ENCODE peak calls at places on chromosomes 12 and 14, in ten cellular contexts. W is AG04449; Y is Peyer's patch; X is amygdala; I is neural progenitor cell; Q is COR-L47; L is fibroblast of mammary gland; B is activated CD8-positive, alpha-beta T cell treated with anti-CD3 and anti-CD28 coated beads for 36 hours; G is astrocyte of the spinal cord; H is CD4-positive, CD25-positive, alpha-beta regulatory T cell. P is an unnamed sample.

GRCh38 chr12:120013659-120014380 is 24.8 kb downstream of the BICDL1 start:
- DNase-seq in W (no peak), Y (no peak), X (no peak), I (no peak), Q (no peak), L (no peak), B (peak), G (no peak), H (peak), P (peak)

GRCh38 chr12:23536293-23536692 is 413.2 kb downstream of the SOX5 start:
- DNase-seq in W (no peak), Y (peak), X (no peak), I (no peak), Q (no peak), L (no peak), B (no peak), G (no peak), H (no peak), P (no peak)

GRCh38 chr12:113320401-113320800 is 14.5 kb downstream of the SLC8B1 start:
- DNase-seq in W (no peak), Y (no peak), X (no peak), I (no peak), Q (no peak), L (no peak), B (no peak), G (no peak), H (no peak), P (no peak)

GRCh38 chr14:100439781-100440180 is 116.6 kb downstream of the SLC25A47 start:
- DNase-seq in W (no peak), Y (no peak), X (no peak), I (no peak), Q (no peak), L (peak), B (no peak), G (peak), H (no peak), P (no peak)

GRCh38 chr12:6195665-6196535 is 4.3 kb upstream of the CD9 start:
- DNase-seq in W (no peak), Y (peak), X (peak), I (peak), Q (peak), L (peak), B (peak), G (peak), H (peak), P (peak)

GRCh38 chr12:48036818-48037217 is 32.5 kb upstream of the COL2A1 start:
- DNase-seq in W (no peak), Y (no peak), X (no peak), I (no peak), Q (no peak), L (no peak), B (no peak), G (no peak), H (no peak), P (no peak)

GRCh38 chr14:76502638-76503037 is 126.7 kb downstream of the ESRRB start:
- DNase-seq in W (no peak), Y (no peak), X (no peak), I (no peak), Q (no peak), L (no peak), B (no peak), G (no peak), H (no peak), P (no peak)

GRCh38 chr14:70602254-70602653 is 1.8 kb upstream of the MED6 start:
- DNase-seq in W (no peak), Y (no peak), X (no peak), I (no peak), Q (no peak), L (no peak), B (no peak), G (no peak), H (no peak), P (no peak)

GRCh38 chr12:51818567-51819300 is 29.8 kb downstream of the FIGNL2 start:
- DNase-seq in W (peak), Y (no peak), X (no peak), I (no peak), Q (no peak), L (peak), B (no peak), G (peak), H (no peak), P (no peak)

GRCh38 chr14:44803239-44803905 is 158.4 kb downstream of the KLHL28 start:
- DNase-seq in W (peak), Y (no peak), X (no peak), I (peak), Q (peak), L (peak), B (no peak), G (peak), H (no peak), P (no peak)

GRCh38 chr12:110424237-110424636 is 20.7 kb upstream of the ANAPC7 start:
- DNase-seq in W (no peak), Y (no peak), X (no peak), I (peak), Q (no peak), L (no peak), B (no peak), G (no peak), H (no peak), P (no peak)

GRCh38 chr12:51534675-51535074 is 56.4 kb upstream of the SCN8A start:
- DNase-seq in W (no peak), Y (no peak), X (no peak), I (no peak), Q (no peak), L (no peak), B (no peak), G (no peak), H (no peak), P (no peak)

GRCh38 chr12:128091931-128092330 is 175.0 kb upstream of the TMEM132C start:
- DNase-seq in W (no peak), Y (no peak), X (no peak), I (no peak), Q (no peak), L (no peak), B (no peak), G (no peak), H (no peak), P (no peak)

GRCh38 chr12:58420496-58420895 is 479.1 kb downstream of the ATP23 start:
- DNase-seq in W (no peak), Y (no peak), X (no peak), I (no peak), Q (no peak), L (peak), B (no peak), G (peak), H (no peak), P (no peak)

GRCh38 chr14:102927878-102928411 is 5.5 kb downstream of the AMN start:
- DNase-seq in W (no peak), Y (no peak), X (no peak), I (peak), Q (no peak), L (no peak), B (no peak), G (no peak), H (no peak), P (no peak)

GRCh38 chr12:60926256-60926655 is 1330.4 kb downstream of the SLC16A7 start:
- DNase-seq in W (no peak), Y (no peak), X (no peak), I (peak), Q (no peak), L (no peak), B (no peak), G (no peak), H (no peak), P (no peak)